ENCODE peak calls at places on chromosomes 11 and 22, in four cellular contexts. P is H1, L is neural progenitor cell, R is adipocyte. X is an unnamed sample.

GRCh38 chr11:2138075-2138435 is 1.1 kb downstream of the IGF2 start:
- DNase-seq in P (no peak), L (peak; percentile 72), R (peak; percentile 57), X (no peak)

GRCh38 chr22:19629331-19629719 is 85.0 kb upstream of the SEPTIN5 start:
- DNase-seq in L (no peak), R (no peak), P (no peak), X (no peak)

GRCh38 chr11:64559351-64560138 is 31.5 kb upstream of the SLC22A12 start:
- DNase-seq in R (no peak), L (no peak), P (no peak), X (no peak)

GRCh38 chr22:25111579-25112517 is 87.8 kb upstream of the CRYBB3 start:
- DNase-seq in R (peak; percentile 7), P (no peak), L (no peak), X (no peak)

GRCh38 chr11:118619444-118620205 is 12.2 kb downstream of the PHLDB1 start:
- DNase-seq in R (peak; percentile 94), P (no peak), L (no peak), X (peak; percentile 94)

GRCh38 chr11:110290591-110291334 is 5.7 kb downstream of the RDX start:
- DNase-seq in P (no peak), L (no peak), R (no peak), X (no peak)

GRCh38 chr11:130782361-130783221 is 133.7 kb downstream of the SNX19 start:
- DNase-seq in P (peak; percentile 41), R (peak; percentile 63), L (peak; percentile 27), X (no peak)

GRCh38 chr11:108093128-108093904 is 28.1 kb upstream of the ACAT1 start:
- DNase-seq in L (no peak), P (no peak), R (peak; percentile 44), X (no peak)

GRCh38 chr11:19631657-19632325 is 80.8 kb upstream of the NAV2 start:
- DNase-seq in P (no peak), R (peak; percentile 23), L (no peak), X (peak; percentile 12)

GRCh38 chr11:65891180-65892136 is 985 bp downstream of the CCDC85B start:
- DNase-seq in L (peak; percentile 79), P (peak; percentile 72), R (peak; percentile 69), X (no peak)

GRCh38 chr11:12075822-12076821 is 34.3 kb upstream of the MICAL2 start:
- DNase-seq in R (peak; percentile 92), L (no peak), P (no peak), X (peak; percentile 100)

GRCh38 chr22:44331881-44332714 is 19.3 kb upstream of the SHISAL1 start:
- DNase-seq in R (peak; percentile 87), L (peak; percentile 79), P (no peak), X (no peak)

GRCh38 chr22:49705216-49705600 is 122.5 kb downstream of the BRD1 start:
- DNase-seq in P (no peak), L (no peak), R (no peak), X (no peak)

GRCh38 chr11:6418958-6419611 is at the start of gene APBB1:
- DNase-seq in P (peak; percentile 81), L (peak; percentile 89), R (peak; percentile 84), X (peak; percentile 33)

GRCh38 chr22:25097006-25097405 is 102.7 kb upstream of the CRYBB3 start:
- DNase-seq in L (no peak), P (no peak), R (no peak), X (no peak)

GRCh38 chr11:35419713-35420333 is 465 bp upstream of the SLC1A2 start:
- DNase-seq in L (peak; percentile 29), P (no peak), R (no peak), X (no peak)

GRCh38 chr11:32374261-32374711 is 61.1 kb downstream of the WT1 start:
- DNase-seq in P (peak; percentile 89), L (peak; percentile 67), R (peak; percentile 23), X (no peak)

GRCh38 chr11:70782401-70782913 is 384.1 kb downstream of the CTTN start:
- DNase-seq in R (no peak), L (no peak), P (no peak), X (no peak)

GRCh38 chr11:86490582-86490981 is 115.9 kb downstream of the CCDC81 start:
- DNase-seq in P (no peak), L (no peak), R (peak; percentile 10), X (no peak)

GRCh38 chr11:122062763-122063162 is 53.3 kb downstream of the BLID start:
- DNase-seq in R (no peak), L (no peak), P (no peak), X (no peak)

GRCh38 chr11:2256293-2256913 is 14.0 kb downstream of the ASCL2 start:
- DNase-seq in L (no peak), R (no peak), P (no peak), X (peak; percentile 79)

GRCh38 chr11:14132312-14132711 is 169.8 kb downstream of the SPON1 start:
- DNase-seq in R (no peak), P (no peak), L (no peak), X (no peak)

GRCh38 chr22:22941831-22942510 is 54.4 kb downstream of the IGLL5 start:
- DNase-seq in L (no peak), P (peak; percentile 34), R (no peak), X (no peak)

GRCh38 chr22:22942511-22943329 is 55.1 kb downstream of the IGLL5 start:
- DNase-seq in L (peak; percentile 90), R (peak; percentile 57), P (peak; percentile 91), X (peak; percentile 11)

GRCh38 chr22:22938672-22939536 is 51.3 kb downstream of the IGLL5 start:
- DNase-seq in R (no peak), L (no peak), P (no peak), X (no peak)

GRCh38 chr22:22939537-22940368 is 52.1 kb downstream of the IGLL5 start:
- DNase-seq in R (no peak), P (no peak), L (no peak), X (no peak)

DNA sequence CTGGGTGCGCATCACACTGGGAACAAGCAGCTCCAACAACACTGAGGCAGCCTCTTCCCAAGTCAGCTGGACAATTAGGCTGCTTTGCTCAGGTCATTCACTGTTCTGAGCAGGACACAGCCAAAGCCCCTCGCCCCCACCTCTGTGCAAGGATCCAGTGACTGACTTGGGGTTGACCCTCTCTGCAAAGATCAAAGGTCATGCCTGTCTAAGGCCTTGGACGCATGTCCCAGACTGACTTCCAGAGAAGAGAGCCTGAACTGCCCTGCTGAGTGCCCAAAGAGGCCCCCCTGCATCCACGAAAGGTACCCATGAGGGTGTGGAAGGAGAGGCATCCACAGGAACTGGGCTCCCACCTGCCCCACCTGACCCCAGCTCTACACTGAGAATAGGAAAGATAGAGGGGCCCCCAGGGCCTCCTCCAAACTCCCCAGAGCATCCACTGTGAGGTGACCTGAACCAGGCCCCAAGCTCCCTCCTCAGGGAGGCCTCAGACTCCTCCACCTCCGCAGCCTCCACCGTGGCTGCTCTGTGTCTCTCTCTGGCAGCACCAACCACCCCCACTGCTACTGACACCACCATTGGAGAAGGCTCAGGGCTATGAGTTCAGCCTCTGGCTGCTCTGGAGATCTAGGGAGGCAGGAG is 53.5 kb downstream of the IGLL5 start:
- DNase-seq in P (peak; percentile 37), L (no peak), R (no peak), X (no peak)
- H3K9ac ChIP-seq in P (no peak overlapping the region), L (no peak overlapping the region), R (no peak overlapping the region), X (no peak overlapping the region)

DNA sequence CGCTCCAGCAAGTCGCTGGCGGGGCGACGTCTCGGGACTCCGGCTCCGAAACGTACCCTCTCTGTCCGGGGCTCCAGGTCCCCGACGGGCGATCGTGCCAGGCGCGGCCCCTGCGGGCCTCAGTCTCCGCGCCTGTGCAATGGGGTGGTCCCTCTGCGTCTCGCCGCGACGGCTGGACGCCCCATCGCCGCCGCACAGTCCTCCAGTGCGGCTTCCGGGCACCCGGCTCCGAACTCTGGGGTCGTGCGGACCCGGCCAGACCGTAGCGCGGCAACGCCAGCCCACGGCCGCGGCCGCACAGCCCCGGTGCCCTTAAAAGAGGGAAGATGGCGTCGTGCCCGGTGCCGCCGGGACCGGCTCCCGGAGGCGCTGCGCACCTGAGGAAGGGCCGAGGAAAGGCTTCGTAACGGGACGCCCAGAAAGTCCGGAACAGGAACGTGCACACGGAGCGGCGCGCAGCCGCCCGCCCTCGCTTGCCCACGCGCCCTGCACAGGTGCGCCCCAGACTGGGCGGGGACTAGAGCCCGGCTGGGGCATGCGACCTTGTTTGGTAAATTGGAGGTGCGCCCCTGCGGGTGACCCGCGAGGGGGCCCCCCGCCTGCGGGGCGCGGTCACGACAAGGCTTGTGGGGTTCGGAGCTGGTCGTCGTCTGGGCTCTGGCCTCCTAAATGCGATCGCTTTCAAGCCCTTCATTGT is 525 bp downstream of the BIK start:
- DNase-seq in R (peak; percentile 21), P (peak; percentile 75), L (peak; percentile 58), X (peak; percentile 33)
- H3K9ac ChIP-seq in R (peak overlapping the region; percentile 25), P (no peak overlapping the region), L (no peak overlapping the region), X (no peak overlapping the region)

GRCh38 chr11:62646825-62647608 is 604 bp upstream of the GANAB start:
- DNase-seq in R (no peak), P (no peak), L (no peak), X (no peak)

GRCh38 chr11:62645934-62646824 is at the start of gene GANAB:
- DNase-seq in R (peak; percentile 100), P (peak; percentile 96), L (peak; percentile 100), X (peak; percentile 97)

GRCh38 chr11:62648185-62648966 is 2.0 kb upstream of the GANAB start:
- DNase-seq in L (no peak), P (no peak), R (no peak), X (no peak)

GRCh38 chr11:62648967-62649364 is 2.6 kb upstream of the GANAB start:
- DNase-seq in L (no peak), R (no peak), P (no peak), X (no peak)

GRCh38 chr11:62647609-62648005 is 1.2 kb upstream of the GANAB start:
- DNase-seq in R (no peak), L (no peak), P (no peak), X (no peak)
- H3K9ac ChIP-seq in R (peak overlapping the region; percentile 67), L (no peak overlapping the region), P (no peak overlapping the region), X (no peak overlapping the region)

DNA sequence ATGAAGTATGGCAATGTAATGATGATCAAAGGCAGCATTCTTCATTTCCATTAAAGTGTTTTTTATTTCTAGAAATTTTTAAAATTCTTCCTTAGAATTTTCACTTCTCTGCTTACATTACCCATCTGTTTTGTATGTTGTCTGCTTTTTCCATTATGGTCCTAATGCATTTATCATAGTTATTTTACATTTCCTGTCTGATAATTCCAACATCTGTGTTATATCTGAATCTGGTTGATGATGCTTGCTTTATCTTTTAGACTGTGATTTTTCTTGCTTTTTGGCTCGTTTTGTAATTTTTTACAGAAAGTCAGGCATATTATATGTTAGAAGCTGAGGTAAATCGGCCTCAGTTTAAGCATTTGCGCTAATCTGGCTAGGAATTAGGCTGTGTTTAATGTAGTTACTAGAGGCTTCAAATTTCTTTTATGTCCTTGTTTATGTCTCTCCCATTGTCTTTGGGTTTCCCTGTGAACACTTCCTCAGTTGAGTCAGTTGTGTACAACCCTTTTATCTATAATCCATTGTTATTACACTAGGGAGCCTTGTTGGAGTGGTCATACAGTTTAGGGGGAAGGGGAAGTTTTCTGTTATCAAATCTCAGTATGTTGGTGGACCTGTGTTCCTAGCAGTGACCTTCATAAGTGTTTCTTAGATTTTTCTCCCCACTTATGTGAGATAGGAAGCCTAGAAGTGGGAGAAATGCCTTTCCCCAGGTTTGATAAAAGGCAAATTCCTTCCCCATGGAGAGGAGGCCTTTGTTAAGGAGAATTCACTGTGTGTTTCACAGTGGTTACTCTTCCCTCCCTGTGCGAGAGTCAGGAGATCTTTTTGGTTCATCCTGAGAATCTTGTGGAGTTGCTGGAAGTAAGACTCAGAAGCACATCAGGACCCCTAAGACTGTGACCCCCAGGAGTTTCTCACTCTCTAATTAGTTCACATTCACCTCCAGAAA is 437.5 kb downstream of the INSC start:
- DNase-seq in P (no peak), R (no peak), L (peak; percentile 65), X (no peak)
- H3K9ac ChIP-seq in P (no peak overlapping the region), R (no peak overlapping the region), L (peak overlapping the region; percentile 34), X (no peak overlapping the region)

X was measured in mammary epithelial cell.